ENCODE peak calls at places on chromosomes 3 and 15, in seven cellular contexts. D is fibroblast of lung, W is cardiac fibroblast, G is GM12865, Y is bronchial epithelial cell, L is heart left ventricle, H is HCT116. P is an unnamed sample.

GRCh38 chr3:51777985-51778384 is 1.1 kb downstream of the IQCF6 start:
- DNase-seq in L (peak), W (no peak), H (no peak), G (no peak), Y (no peak), D (no peak), P (no peak)

GRCh38 chr3:27357665-27358258 is 11.4 kb downstream of the NEK10 start:
- DNase-seq in L (no peak), W (peak), D (peak), G (peak), Y (peak), H (peak), P (peak)

GRCh38 chr15:43877371-43877770 is 50.6 kb downstream of the WDR76 start:
- DNase-seq in Y (no peak), L (no peak), G (no peak), H (no peak), W (no peak), D (no peak), P (no peak)

GRCh38 chr3:110027446-110027845 is 690.1 kb upstream of the DPPA4 start:
- DNase-seq in H (peak), L (no peak), Y (peak), D (peak), G (no peak), W (peak), P (peak)

GRCh38 chr3:36941658-36942057 is 3.2 kb downstream of the TRANK1 start:
- DNase-seq in H (no peak), Y (no peak), L (no peak), G (no peak), W (no peak), D (peak), P (peak)

GRCh38 chr15:85289677-85290365 is 90.6 kb upstream of the AKAP13 start:
- DNase-seq in L (peak), D (peak), W (peak), G (peak), Y (peak), H (peak), P (peak)

GRCh38 chr3:143668924-143669790 is 179.1 kb downstream of the SLC9A9 start:
- DNase-seq in W (no peak), Y (no peak), L (no peak), D (no peak), G (peak), H (no peak), P (peak)

GRCh38 chr15:89531796-89532537 is 35.6 kb upstream of the RHCG start:
- DNase-seq in G (no peak), D (no peak), Y (peak), L (no peak), W (peak), H (no peak), P (peak)

GRCh38 chr15:63392355-63393009 is 10.8 kb upstream of the CA12 start:
- DNase-seq in W (no peak), D (no peak), G (no peak), L (no peak), H (no peak), Y (no peak), P (no peak)

GRCh38 chr3:158109295-158109803 is 540 bp upstream of the RSRC1 start:
- DNase-seq in D (no peak), Y (no peak), H (no peak), W (no peak), L (no peak), G (no peak), P (no peak)

GRCh38 chr3:132595036-132595435 is 2.0 kb upstream of the ACKR4 start:
- DNase-seq in G (no peak), Y (peak), L (no peak), D (peak), H (no peak), W (peak), P (peak)

GRCh38 chr3:167887096-167887495 is 151.6 kb downstream of the SERPINI1 start:
- DNase-seq in D (peak), H (no peak), Y (peak), G (no peak), W (peak), L (no peak), P (no peak)

GRCh38 chr3:62051506-62051905 is 321.8 kb downstream of the FEZF2 start:
- DNase-seq in W (peak), L (no peak), Y (peak), H (peak), G (no peak), D (peak), P (peak)

GRCh38 chr15:63218114-63218808 is 28.9 kb downstream of the RAB8B start:
- DNase-seq in Y (peak), D (peak), G (no peak), L (no peak), W (peak), H (no peak), P (peak)

GRCh38 chr15:89740137-89740536 is 10.9 kb downstream of the MESP1 start:
- DNase-seq in Y (peak), L (no peak), H (peak), D (peak), G (peak), W (peak), P (peak)

GRCh38 chr3:18378218-18378617 is 46.9 kb downstream of the SATB1 start:
- DNase-seq in D (no peak), L (no peak), Y (no peak), W (no peak), H (no peak), G (no peak), P (no peak)

GRCh38 chr15:75397494-75397893 is 29.1 kb upstream of the MAN2C1 start:
- DNase-seq in D (peak), W (peak), Y (peak), H (no peak), G (no peak), L (no peak), P (peak)

GRCh38 chr3:116341381-116341780 is 103.9 kb downstream of the LSAMP start:
- DNase-seq in L (no peak), G (no peak), D (no peak), W (no peak), Y (no peak), H (no peak), P (no peak)

GRCh38 chr3:9617736-9618135 is 31.6 kb upstream of the MTMR14 start:
- DNase-seq in Y (no peak), W (no peak), G (no peak), H (no peak), D (no peak), L (no peak), P (no peak)

GRCh38 chr3:77149382-77149781 is 109.5 kb downstream of the ROBO2 start:
- DNase-seq in L (no peak), Y (no peak), D (no peak), W (no peak), G (no peak), H (no peak), P (no peak)
- TF ChIP-seq CTCF in L (no peak), Y (no peak), D (no peak), W (no peak), G (no peak), H (no peak), P (no peak)

DNA sequence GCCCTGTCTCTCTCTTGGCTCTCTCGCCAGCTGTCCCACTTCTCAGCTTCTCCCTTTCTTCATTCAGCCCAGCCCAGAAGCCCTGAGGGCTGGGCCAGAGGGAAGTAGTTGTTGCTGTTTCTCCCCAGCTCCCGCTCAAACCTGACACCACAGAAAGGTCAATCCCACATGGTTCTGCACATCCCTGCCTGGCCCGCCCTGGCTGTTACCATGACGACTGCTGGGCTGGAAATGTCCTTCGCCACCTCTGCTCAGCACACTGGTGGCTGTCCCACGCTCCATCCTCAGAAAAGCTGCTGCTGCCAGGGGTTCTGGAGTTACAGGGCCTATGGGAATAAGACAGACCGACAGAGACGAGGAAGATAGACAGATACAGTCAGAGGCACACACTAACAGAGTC is 25.8 kb downstream of the CCDC32 start:
- DNase-seq in W (no peak), L (no peak), D (no peak), H (no peak), Y (no peak), G (no peak), P (no peak)
- H3K4me3 ChIP-seq in W (no peak), L (no peak), D (no peak), H (no peak), Y (no peak), G (no peak), P (no peak)

DNA sequence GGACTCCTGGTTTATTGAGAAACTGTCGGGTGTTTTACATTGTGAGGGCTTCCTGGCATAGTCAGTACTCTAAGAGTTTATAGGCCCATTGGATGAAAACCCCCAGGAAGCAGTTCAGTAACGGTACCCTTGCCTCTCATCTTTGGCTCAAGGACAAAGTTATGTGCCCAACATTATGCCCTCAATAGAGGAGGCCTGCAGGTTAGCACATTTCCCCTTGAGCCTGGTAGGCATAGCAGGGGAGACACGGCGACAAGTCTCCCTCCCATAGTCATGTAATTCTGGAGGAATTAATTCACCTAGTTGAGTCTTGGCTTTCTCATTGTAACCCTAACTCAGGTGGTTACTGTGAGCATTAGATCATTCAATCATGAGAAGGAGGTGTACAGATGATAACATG is 60.5 kb downstream of the GHSR start:
- DNase-seq in H (no peak), W (no peak), L (no peak), G (no peak), D (no peak), Y (no peak), P (no peak)
- TF ChIP-seq CTCF in H (no peak), W (no peak), L (no peak), G (no peak), D (no peak), Y (no peak), P (no peak)

DNA sequence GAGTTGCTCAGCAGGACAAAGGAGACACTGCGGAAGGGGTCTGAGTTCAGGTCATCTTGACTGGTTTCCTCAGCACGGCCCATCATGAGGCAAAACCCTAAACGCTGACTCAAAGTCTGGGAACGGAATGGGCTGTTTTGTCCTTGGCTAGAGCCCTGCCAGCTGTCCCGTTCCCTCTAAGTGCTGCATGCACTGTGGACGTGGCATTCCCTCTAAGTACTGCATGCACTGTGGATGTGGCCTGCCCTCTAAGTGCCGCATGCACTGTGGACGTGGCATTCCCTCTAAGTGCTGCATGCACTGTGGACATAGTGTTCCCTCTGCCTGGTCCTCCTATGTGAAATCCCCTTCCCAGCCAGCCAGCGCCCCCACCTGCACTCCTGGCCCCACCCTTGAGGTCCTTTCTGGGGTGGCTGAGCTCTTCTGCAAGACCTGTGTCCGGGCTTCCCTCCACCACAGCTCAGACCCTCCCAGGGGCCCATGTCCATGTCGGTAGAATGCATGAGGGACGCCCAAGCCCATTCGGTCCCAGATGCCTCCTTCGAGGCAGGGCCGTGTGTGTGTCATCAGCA is 36.7 kb downstream of the TM2D3 start:
- DNase-seq in L (no peak), D (no peak), Y (no peak), H (no peak), G (no peak), W (peak), P (peak)
- H3K4me3 ChIP-seq in L (no peak), D (no peak), Y (no peak), H (peak), G (no peak), W (no peak), P (no peak)

DNA sequence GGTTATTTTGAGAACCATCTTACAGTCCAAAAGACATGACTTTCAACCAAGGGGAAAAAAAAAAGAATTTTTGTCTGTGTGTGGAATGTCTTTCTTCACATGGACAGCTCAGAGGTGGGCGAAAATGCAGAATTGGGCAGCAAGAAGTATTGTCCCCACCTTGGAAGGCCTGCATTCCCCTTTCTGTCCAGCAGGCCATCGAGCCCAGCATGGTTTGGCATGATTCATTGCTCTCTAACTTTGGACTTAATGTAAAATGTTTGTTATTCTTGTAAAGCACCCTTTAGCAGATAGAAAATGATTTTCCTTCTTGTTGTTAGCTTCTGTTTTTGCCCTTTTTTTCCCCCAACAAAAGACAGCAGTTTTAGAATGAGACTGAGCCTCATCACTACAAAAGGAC is 12.4 kb downstream of the MYO1E start:
- DNase-seq in G (no peak), H (no peak), W (peak), D (no peak), L (no peak), Y (no peak), P (no peak)
- TF ChIP-seq CTCF in G (peak), H (peak), W (peak), D (no peak), L (no peak), Y (peak), P (peak)

GRCh38 chr15:48385031-48385430 is 53.8 kb downstream of the DUT start:
- DNase-seq in G (no peak), W (no peak), L (no peak), Y (no peak), D (peak), H (no peak), P (no peak)
- H3K4me3 ChIP-seq in G (no peak), W (no peak), L (no peak), Y (no peak), D (no peak), H (no peak), P (no peak)